ENCODE peak calls at places on chromosomes 2 and 18, in seven cellular contexts. X is stimulated activated CD4-positive, alpha-beta T cell treated with anti-CD3 and anti-CD28 coated beads, Interleukin-4, amount 100 ng/mL, for 24 hours; J is BE2C; O is DMS 273 treated with DMSO at 0.1 percent for 48 hours; E is RPMI8226; T is pancreas; V is colonic mucosa. D is an unnamed sample.

GRCh38 chr2:197168705-197169104 is 141.9 kb downstream of the ANKRD44 start:
- DNase-seq in X (peak), O (peak), V (peak), T (no peak), E (peak), J (peak), D (no peak)

GRCh38 chr2:236658974-236659757 is 89.5 kb downstream of the ACKR3 start:
- DNase-seq in V (no peak), O (no peak), T (no peak), X (no peak), J (no peak), E (no peak), D (no peak)

GRCh38 chr2:15337996-15338666 is 223.0 kb downstream of the NBAS start:
- DNase-seq in E (no peak), J (no peak), O (no peak), T (no peak), X (no peak), V (no peak), D (no peak)

GRCh38 chr2:165571477-165571876 is 102.0 kb downstream of the CSRNP3 start:
- DNase-seq in T (no peak), X (no peak), V (no peak), E (no peak), J (no peak), O (no peak), D (no peak)

GRCh38 chr2:118882693-118883336 is 35.4 kb upstream of the EN1 start:
- DNase-seq in V (peak), T (peak), O (no peak), X (peak), J (peak), E (peak), D (peak)

GRCh38 chr18:68152770-68153169 is 562.1 kb downstream of the TMX3 start:
- DNase-seq in J (no peak), T (no peak), X (no peak), E (peak), V (no peak), O (no peak), D (no peak)

GRCh38 chr2:136990316-136990715 is 225.0 kb downstream of the THSD7B start:
- DNase-seq in E (no peak), X (no peak), J (no peak), V (no peak), O (no peak), T (no peak), D (no peak)

GRCh38 chr18:26480897-26481795 is 67.2 kb downstream of the KCTD1 start:
- DNase-seq in O (no peak), X (no peak), T (no peak), V (no peak), J (no peak), E (no peak), D (no peak)

GRCh38 chr18:12625242-12625641 is 32.7 kb downstream of the SPIRE1 start:
- DNase-seq in J (no peak), T (no peak), E (no peak), V (no peak), X (no peak), O (no peak), D (no peak)

GRCh38 chr2:121240436-121240835 is 44.6 kb downstream of the TFCP2L1 start:
- DNase-seq in E (no peak), X (no peak), O (no peak), J (no peak), T (no peak), V (no peak), D (no peak)

GRCh38 chr18:13211537-13211936 is 7.0 kb upstream of the LDLRAD4 start:
- DNase-seq in V (no peak), X (no peak), T (no peak), O (no peak), E (no peak), J (no peak), D (no peak)

GRCh38 chr18:23967321-23968089 is 47.0 kb upstream of the TTC39C start:
- DNase-seq in E (peak), X (peak), T (no peak), J (no peak), V (no peak), O (no peak), D (no peak)

GRCh38 chr18:12659904-12660605 is 2.1 kb upstream of the SPIRE1 start:
- DNase-seq in T (no peak), V (peak), E (peak), X (peak), O (no peak), J (peak), D (peak)

GRCh38 chr2:56473524-56473923 is 289.7 kb downstream of the CCDC85A start:
- DNase-seq in J (no peak), E (no peak), O (no peak), V (no peak), T (no peak), X (no peak), D (no peak)

GRCh38 chr2:231297108-231297908 is 98.2 kb upstream of the B3GNT7 start:
- DNase-seq in V (peak), E (peak), T (peak), J (peak), O (peak), X (peak), D (no peak)

GRCh38 chr18:59140287-59140885 is 702 bp downstream of the SEC11C start:
- DNase-seq in T (no peak), V (peak), X (no peak), J (no peak), E (peak), O (no peak), D (no peak)

GRCh38 chr18:44870631-44871502 is 190.2 kb downstream of the SETBP1 start:
- DNase-seq in T (no peak), E (no peak), X (no peak), V (no peak), O (no peak), J (peak), D (no peak)

GRCh38 chr2:63840081-63840784 is 1.5 kb upstream of the UGP2 start:
- DNase-seq in X (no peak), O (no peak), J (no peak), E (no peak), V (peak), T (no peak), D (peak)

GRCh38 chr2:5290911-5291546 is 401.2 kb upstream of the SOX11 start:
- DNase-seq in X (no peak), V (no peak), T (no peak), E (no peak), J (no peak), O (no peak), D (no peak)

GRCh38 chr2:231677632-231678104 is 30.7 kb upstream of the PTMA start:
- DNase-seq in T (peak), V (peak), J (peak), O (peak), E (peak), X (peak), D (no peak)

D was measured in NCI-H2171.